ENCODE peak calls at places on chromosomes 3 and 15, in seven cellular contexts. J, S, H, U, N, I and F are unnamed samples. For H3K4me1, the result is how much of the 10 kb centered on the place peaks cover.

GRCh38 chr3:153232737-153233330 is 70.8 kb downstream of the RAP2B start:
- DNase-seq in U (no peak), H (no peak), J (no peak), I (no peak), N (peak), S (no peak), F (no peak)

GRCh38 chr3:153856932-153857331 is 264.3 kb upstream of the ARHGEF26 start:
- DNase-seq in H (peak), J (no peak), S (no peak), N (no peak), I (no peak), U (no peak), F (no peak)

GRCh38 chr3:47108546-47108945 is 55.4 kb downstream of the SETD2 start:
- DNase-seq in S (no peak), J (no peak), N (peak), U (no peak), H (peak), I (no peak), F (no peak)

GRCh38 chr3:79167651-79168416 is 600.0 kb downstream of the ROBO1 start:
- DNase-seq in N (peak), J (no peak), I (no peak), U (no peak), H (no peak), S (peak), F (no peak)

GRCh38 chr3:34011171-34012101 is 213.0 kb downstream of the PDCD6IP start:
- DNase-seq in H (no peak), U (peak), S (peak), N (peak), J (no peak), I (no peak), F (no peak)

GRCh38 chr3:4977001-4977888 is 2.0 kb upstream of the BHLHE40 start:
- DNase-seq in S (peak), N (peak), I (peak), J (peak), U (peak), H (peak), F (peak)

GRCh38 chr3:174441588-174442316 is 417.4 kb upstream of the NAALADL2 start:
- DNase-seq in I (no peak), U (no peak), N (no peak), J (no peak), H (peak), S (no peak), F (no peak)

GRCh38 chr15:42111924-42112323 is 17.6 kb upstream of the PLA2G4D start:
- DNase-seq in H (no peak), S (no peak), N (no peak), J (no peak), I (no peak), U (no peak), F (no peak)

GRCh38 chr3:33578325-33579180 is 138.3 kb upstream of the UBP1 start:
- DNase-seq in U (peak), S (peak), N (peak), J (no peak), I (no peak), H (peak), F (no peak)

GRCh38 chr15:77104155-77104554 is 33.2 kb upstream of the TSPAN3 start:
- DNase-seq in S (no peak), I (peak), J (no peak), H (no peak), U (no peak), N (peak), F (no peak)

GRCh38 chr3:171829841-171830559 is 13.1 kb upstream of the TMEM212 start:
- DNase-seq in J (peak), N (peak), I (peak), S (peak), U (peak), H (peak), F (peak)

GRCh38 chr15:75801859-75802593 is 41.2 kb upstream of the UBE2Q2 start:
- DNase-seq in J (peak), S (peak), N (peak), U (peak), H (peak), I (peak), F (peak)

GRCh38 chr3:140715035-140715434 is 37.2 kb downstream of the TRIM42 start:
- DNase-seq in N (no peak), J (no peak), U (no peak), S (no peak), H (no peak), I (no peak), F (no peak)

GRCh38 chr3:8769088-8769822 is at the start of gene OXTR:
- DNase-seq in N (peak), I (peak), S (peak), J (peak), H (peak), U (peak), F (no peak)

GRCh38 chr15:77342767-77343166 is 77.1 kb downstream of the PEAK1 start:
- DNase-seq in H (no peak), N (no peak), J (no peak), I (no peak), S (no peak), U (no peak), F (no peak)

GRCh38 chr3:48708481-48708889 is 8.5 kb downstream of the IP6K2 start:
- DNase-seq in S (no peak), J (no peak), H (no peak), N (peak), U (no peak), I (no peak), F (no peak)

GRCh38 chr3:48709051-48709461 is 8.0 kb downstream of the IP6K2 start:
- DNase-seq in J (no peak), H (no peak), U (no peak), S (no peak), I (no peak), N (no peak), F (no peak)

GRCh38 chr3:48715179-48715800 is 1.7 kb downstream of the IP6K2 start:
- DNase-seq in U (no peak), H (peak), J (no peak), N (peak), S (peak), I (no peak), F (no peak)

GRCh38 chr3:48707157-48707556 is 9.9 kb downstream of the IP6K2 start:
- DNase-seq in U (no peak), N (no peak), I (no peak), J (no peak), S (no peak), H (no peak), F (no peak)

GRCh38 chr3:48711727-48712126 is 5.3 kb downstream of the IP6K2 start:
- DNase-seq in N (no peak), I (no peak), U (no peak), J (no peak), H (no peak), S (no peak), F (no peak)
- H3K4me1 ChIP-seq in N (under half), I (under half), U (half or more), J (under half), H (under half), S (under half), F (under half)

GRCh38 chr3:124119056-124119721 is 127.3 kb upstream of the ROPN1 start:
- DNase-seq in J (no peak), N (peak), S (peak), H (no peak), I (no peak), U (no peak), F (no peak)

GRCh38 chr3:124117486-124117885 is 125.6 kb upstream of the ROPN1 start:
- DNase-seq in H (no peak), N (peak), U (no peak), I (no peak), S (peak), J (no peak), F (no peak)

GRCh38 chr3:124118397-124118796 is 126.5 kb upstream of the ROPN1 start:
- DNase-seq in I (no peak), U (no peak), J (no peak), N (peak), H (no peak), S (no peak), F (no peak)

GRCh38 chr3:124125320-124125719 is 133.4 kb upstream of the ROPN1 start:
- DNase-seq in U (no peak), S (no peak), H (no peak), N (no peak), I (no peak), J (no peak), F (no peak)

GRCh38 chr3:124121379-124122336 is 129.7 kb upstream of the ROPN1 start:
- DNase-seq in N (no peak), J (no peak), U (no peak), I (no peak), S (no peak), H (peak), F (no peak)
- H3K4me3 ChIP-seq in N (no peak), J (no peak), U (no peak), I (no peak), S (no peak), H (no peak), F (no peak)

GRCh38 chr3:100047455-100048141 is 66.7 kb downstream of the FILIP1L start:
- DNase-seq in I (no peak), N (peak), U (peak), J (no peak), S (peak), H (no peak), F (no peak)

GRCh38 chr3:100046986-100047385 is 67.3 kb downstream of the FILIP1L start:
- DNase-seq in J (no peak), H (no peak), S (no peak), I (no peak), N (no peak), U (no peak), F (no peak)

GRCh38 chr3:100045696-100046095 is 68.6 kb downstream of the FILIP1L start:
- DNase-seq in H (peak), U (no peak), N (peak), I (peak), J (peak), S (no peak), F (no peak)

GRCh38 chr3:100044369-100044768 is 69.9 kb downstream of the FILIP1L start:
- DNase-seq in J (no peak), U (no peak), H (no peak), I (no peak), N (no peak), S (no peak), F (no peak)

GRCh38 chr3:100048248-100048647 is 66.1 kb downstream of the FILIP1L start:
- DNase-seq in H (no peak), S (no peak), N (no peak), U (no peak), I (no peak), J (no peak), F (no peak)
- H3K4me1 ChIP-seq in H (under half), S (under half), N (under half), U (under half), I (under half), J (under half), F (under half)

GRCh38 chr3:52280046-52280445 is 1.6 kb upstream of the WDR82 start:
- DNase-seq in S (no peak), I (no peak), J (no peak), U (no peak), H (no peak), N (no peak), F (no peak)
- H3K4me3 ChIP-seq in S (no peak), I (peak), J (no peak), U (no peak), H (no peak), N (no peak), F (no peak)

DNA sequence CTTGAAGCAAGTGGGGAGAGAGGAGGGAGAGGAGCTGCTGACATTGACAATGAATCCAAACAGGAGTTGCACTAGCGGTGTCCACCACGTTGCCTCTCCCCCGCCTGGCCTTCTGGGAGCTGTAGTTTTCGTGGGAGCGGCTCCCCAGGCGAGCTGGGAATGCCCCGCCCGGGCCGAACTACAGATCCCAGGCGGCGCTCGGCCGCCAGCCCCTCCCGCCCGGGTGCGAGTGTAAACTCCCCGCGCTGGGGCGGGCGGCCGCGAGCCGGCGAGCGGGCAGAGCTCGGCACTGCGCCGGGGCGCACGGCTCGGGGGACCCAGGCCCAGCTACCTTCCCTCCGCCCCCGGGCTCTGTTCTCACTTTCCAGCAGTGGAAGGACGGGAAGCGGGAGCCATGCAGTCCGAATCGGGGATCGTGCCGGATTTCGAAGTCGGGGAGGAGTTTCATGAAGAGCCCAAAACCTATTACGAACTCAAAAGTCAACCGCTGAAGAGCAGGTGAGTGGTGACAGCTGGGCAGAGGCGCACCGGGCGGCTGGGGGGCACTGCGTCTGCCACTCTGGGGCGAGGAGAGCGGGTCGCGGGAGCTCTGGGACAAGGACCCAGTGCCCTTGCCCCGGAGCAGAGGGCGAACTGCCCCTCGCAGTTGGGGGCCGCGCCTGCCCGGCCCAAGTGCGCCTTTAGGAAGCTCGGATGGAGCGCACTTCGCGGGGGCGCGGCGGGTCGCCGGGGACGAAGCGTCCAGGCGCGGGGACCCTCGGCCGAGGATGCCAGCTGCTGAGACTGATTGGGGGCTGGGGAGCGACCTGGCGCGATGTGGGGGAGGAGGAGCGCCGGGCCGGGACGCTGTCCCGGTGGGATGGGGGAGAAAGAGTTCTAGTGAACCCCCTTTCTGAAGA is at the start of gene MITF:
- DNase-seq in J (peak), I (peak), S (peak), H (peak), U (peak), N (peak), F (peak)
- H3K4me1 ChIP-seq in J (under half), I (under half), S (under half), H (under half), U (under half), N (under half), F (under half)

DNA sequence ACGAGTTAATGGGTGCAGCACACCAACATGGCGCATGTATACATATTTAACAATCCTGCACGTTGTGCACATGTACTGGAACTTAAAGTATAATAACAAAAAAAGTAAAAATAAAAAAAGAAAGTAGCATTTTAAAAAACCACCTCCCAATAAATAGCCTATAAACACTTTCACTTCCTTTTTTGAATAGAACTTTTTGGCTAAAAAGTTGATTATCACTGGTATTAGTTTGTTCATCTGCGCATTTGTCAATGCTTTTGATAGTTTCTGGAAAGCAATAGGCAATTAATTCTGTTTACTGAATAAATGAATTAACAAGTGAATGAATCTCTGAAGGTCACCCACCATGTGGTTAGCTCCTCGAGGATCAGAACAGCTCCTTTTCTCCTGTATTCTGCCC is 179.9 kb downstream of the SLC9A9 start:
- DNase-seq in I (no peak), S (no peak), J (no peak), U (no peak), H (no peak), N (no peak), F (no peak)
- H3K4me3 ChIP-seq in I (no peak), S (no peak), J (no peak), U (no peak), H (no peak), N (no peak), F (no peak)

GRCh38 chr15:100711479-100712130 is 109.2 kb downstream of the ASB7 start:
- DNase-seq in I (no peak), N (peak), H (no peak), J (no peak), U (no peak), S (no peak), F (no peak)
- H3K4me1 ChIP-seq in I (under half), N (under half), H (under half), J (under half), U (under half), S (under half), F (under half)

DNA sequence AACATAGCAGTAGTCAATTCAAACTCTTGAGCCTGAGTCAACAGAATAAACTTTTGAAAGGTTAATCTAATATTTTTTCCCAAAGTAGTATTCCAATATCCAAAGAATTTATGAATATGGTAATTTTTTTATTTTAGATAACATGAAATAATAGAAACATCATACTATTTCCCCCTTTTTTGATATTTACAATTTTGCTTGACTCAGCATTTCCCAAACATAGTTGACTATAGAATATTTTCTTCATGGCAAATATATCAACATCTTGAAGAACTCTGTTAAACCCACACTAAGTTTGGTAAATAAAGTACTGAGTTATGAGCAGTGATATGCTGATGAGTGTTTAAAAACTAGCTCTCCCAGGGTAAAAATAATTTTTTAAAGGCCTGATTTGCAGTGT is 380.0 kb upstream of the ARL6 start:
- DNase-seq in N (no peak), I (no peak), U (no peak), J (no peak), H (no peak), S (no peak), F (no peak)
- H3K4me3 ChIP-seq in N (no peak), I (no peak), U (no peak), J (no peak), H (no peak), S (no peak), F (no peak)

DNA sequence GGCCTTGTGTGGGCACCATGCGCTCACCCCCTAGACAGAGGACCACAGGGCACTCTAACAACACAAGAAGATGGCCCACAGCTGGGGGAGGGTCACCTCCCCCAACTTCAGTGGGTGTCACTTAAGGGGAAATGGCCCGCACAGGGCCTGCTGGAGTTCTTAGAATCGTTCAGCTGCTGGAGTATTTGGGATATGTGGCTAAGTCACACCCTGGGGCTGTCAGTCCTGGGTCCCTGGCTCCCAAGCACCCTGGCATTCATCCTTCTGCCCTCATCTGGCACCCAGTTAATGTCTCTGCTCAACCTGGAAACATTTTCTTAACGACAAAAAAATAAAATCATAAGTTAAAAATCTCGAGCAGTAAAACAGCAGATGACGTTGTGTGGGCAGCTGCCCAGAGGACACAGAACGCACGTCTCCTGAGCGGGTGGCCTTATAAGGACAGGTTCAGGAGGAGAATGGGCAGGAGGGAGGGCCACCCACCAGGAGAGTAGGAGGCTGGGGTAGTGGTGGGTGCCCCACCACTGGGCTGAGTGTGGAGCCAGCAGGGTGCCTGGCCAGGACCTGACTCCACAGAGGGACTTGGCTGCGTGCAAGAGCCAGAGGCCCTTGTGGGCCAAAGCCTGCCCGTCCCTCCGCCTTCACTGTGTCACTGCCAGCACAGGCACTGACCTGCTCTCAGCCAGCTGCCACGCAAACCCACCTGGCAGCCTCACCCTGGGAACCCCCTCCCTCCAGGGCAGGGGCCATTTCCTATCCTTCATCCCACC is 11.5 kb downstream of the KBTBD13 start:
- DNase-seq in U (no peak), I (peak), J (no peak), H (no peak), N (no peak), S (no peak), F (peak)
- H3K4me1 ChIP-seq in U (half or more), I (under half), J (half or more), H (under half), N (under half), S (under half), F (under half)